ENCODE peak calls at places on chromosome 16, in eight cellular contexts. One of them, this sample, is unnamed.

GRCh38 chr16:68332411-68333121 is 21.7 kb downstream of the PRMT7 start:
- DNase-seq in heart right ventricle: peak; percentile 52
- DNase-seq in gastrocnemius medialis: peak; percentile 26
- DNase-seq in HCT116: no peak
- DNase-seq in transverse colon: peak; percentile 37
- DNase-seq in effector memory CD4-positive, alpha-beta T cell: no peak
- DNase-seq in endothelial cell of umbilical vein: peak; percentile 98
- DNase-seq in body of pancreas: no peak
- DNase-seq in this sample: no peak

GRCh38 chr16:85556456-85557082 is 56.6 kb upstream of the GSE1 start:
- DNase-seq in heart right ventricle: peak; percentile 69
- DNase-seq in gastrocnemius medialis: no peak
- DNase-seq in HCT116: no peak
- DNase-seq in transverse colon: peak; percentile 72
- DNase-seq in effector memory CD4-positive, alpha-beta T cell: peak; percentile 33
- DNase-seq in endothelial cell of umbilical vein: no peak
- DNase-seq in body of pancreas: peak; percentile 65
- DNase-seq in this sample: no peak

GRCh38 chr16:3736116-3736515 is 18.8 kb upstream of the TRAP1 start:
- DNase-seq in heart right ventricle: no peak
- DNase-seq in gastrocnemius medialis: no peak
- DNase-seq in HCT116: no peak
- DNase-seq in transverse colon: no peak
- DNase-seq in effector memory CD4-positive, alpha-beta T cell: no peak
- DNase-seq in endothelial cell of umbilical vein: no peak
- DNase-seq in body of pancreas: no peak
- DNase-seq in this sample: no peak

GRCh38 chr16:30929167-30929566 is 5.8 kb downstream of the FBXL19 start:
- DNase-seq in heart right ventricle: no peak
- DNase-seq in gastrocnemius medialis: no peak
- DNase-seq in HCT116: no peak
- DNase-seq in transverse colon: no peak
- DNase-seq in effector memory CD4-positive, alpha-beta T cell: no peak
- DNase-seq in endothelial cell of umbilical vein: no peak
- DNase-seq in body of pancreas: no peak
- DNase-seq in this sample: no peak

GRCh38 chr16:68575082-68575481 is 36.0 kb downstream of the ZFP90 start:
- DNase-seq in heart right ventricle: no peak
- DNase-seq in gastrocnemius medialis: no peak
- DNase-seq in HCT116: no peak
- DNase-seq in transverse colon: no peak
- DNase-seq in effector memory CD4-positive, alpha-beta T cell: no peak
- DNase-seq in endothelial cell of umbilical vein: no peak
- DNase-seq in body of pancreas: no peak
- DNase-seq in this sample: no peak

GRCh38 chr16:19092653-19093410 is 20.9 kb upstream of the ITPRIPL2 start:
- DNase-seq in heart right ventricle: no peak
- DNase-seq in gastrocnemius medialis: no peak
- DNase-seq in HCT116: no peak
- DNase-seq in transverse colon: no peak
- DNase-seq in effector memory CD4-positive, alpha-beta T cell: no peak
- DNase-seq in endothelial cell of umbilical vein: no peak
- DNase-seq in body of pancreas: no peak
- DNase-seq in this sample: no peak

GRCh38 chr16:72963921-72964320 is 84.0 kb downstream of the ZFHX3 start:
- DNase-seq in heart right ventricle: no peak
- DNase-seq in gastrocnemius medialis: no peak
- DNase-seq in HCT116: no peak
- DNase-seq in transverse colon: no peak
- DNase-seq in effector memory CD4-positive, alpha-beta T cell: no peak
- DNase-seq in endothelial cell of umbilical vein: no peak
- DNase-seq in body of pancreas: no peak
- DNase-seq in this sample: no peak

GRCh38 chr16:19393226-19394074 is 24.2 kb upstream of the TMC5 start:
- DNase-seq in heart right ventricle: no peak
- DNase-seq in gastrocnemius medialis: no peak
- DNase-seq in HCT116: peak; percentile 89
- DNase-seq in transverse colon: peak; percentile 65
- DNase-seq in effector memory CD4-positive, alpha-beta T cell: no peak
- DNase-seq in endothelial cell of umbilical vein: peak; percentile 3
- DNase-seq in body of pancreas: no peak
- DNase-seq in this sample: no peak

GRCh38 chr16:19283637-19284036 is 1.9 kb upstream of the CLEC19A start:
- DNase-seq in heart right ventricle: no peak
- DNase-seq in gastrocnemius medialis: no peak
- DNase-seq in HCT116: no peak
- DNase-seq in transverse colon: no peak
- DNase-seq in effector memory CD4-positive, alpha-beta T cell: no peak
- DNase-seq in endothelial cell of umbilical vein: no peak
- DNase-seq in body of pancreas: no peak
- DNase-seq in this sample: no peak

GRCh38 chr16:11183035-11183812 is 72.8 kb downstream of the SOCS1 start:
- DNase-seq in heart right ventricle: no peak
- DNase-seq in gastrocnemius medialis: no peak
- DNase-seq in HCT116: no peak
- DNase-seq in transverse colon: peak; percentile 30
- DNase-seq in effector memory CD4-positive, alpha-beta T cell: no peak
- DNase-seq in endothelial cell of umbilical vein: no peak
- DNase-seq in body of pancreas: no peak
- DNase-seq in this sample: no peak

DNA sequence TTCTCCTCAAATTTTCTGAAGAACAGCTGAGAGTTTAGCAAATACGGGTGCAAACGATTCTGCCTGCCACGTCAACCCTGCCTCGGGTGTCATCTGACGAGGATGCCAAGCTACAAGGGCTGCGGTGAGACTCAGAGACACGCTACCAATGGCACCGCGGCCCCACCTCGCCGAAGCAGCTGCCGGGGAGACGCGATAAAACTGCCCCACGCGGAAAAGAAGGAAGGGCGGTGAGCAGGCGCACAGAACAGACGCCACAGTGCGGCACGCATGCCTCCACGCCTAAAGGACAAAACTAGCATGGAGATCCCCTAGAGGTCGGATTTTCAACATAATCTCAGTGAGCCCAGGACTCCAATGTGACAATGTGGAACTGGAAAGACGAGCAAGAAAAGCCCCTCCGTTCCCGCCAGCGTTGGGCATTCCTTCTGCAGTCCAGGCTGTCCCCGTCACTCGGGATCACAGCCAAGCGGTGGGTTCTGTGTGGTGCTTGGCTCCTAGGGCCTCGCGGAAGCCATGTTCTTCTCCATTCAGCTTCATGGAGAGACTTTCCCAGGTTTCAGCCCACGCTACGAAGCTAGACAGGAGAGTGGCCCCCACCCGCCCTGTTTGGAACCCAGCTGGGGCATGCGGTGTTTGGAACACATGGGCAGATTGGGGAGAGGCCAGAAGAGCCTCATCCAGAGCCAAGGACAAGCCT is 5.9 kb downstream of the LMF1 start:
- DNase-seq in heart right ventricle: no peak
- DNase-seq in gastrocnemius medialis: no peak
- DNase-seq in HCT116: no peak
- DNase-seq in transverse colon: peak; percentile 36
- DNase-seq in effector memory CD4-positive, alpha-beta T cell: peak; percentile 64
- DNase-seq in endothelial cell of umbilical vein: no peak
- DNase-seq in body of pancreas: peak; percentile 9
- DNase-seq in this sample: no peak
- H3K4me3 ChIP-seq in heart right ventricle: no peak overlapping the region
- H3K4me3 ChIP-seq in gastrocnemius medialis: no peak overlapping the region
- H3K4me3 ChIP-seq in HCT116: no peak overlapping the region
- H3K4me3 ChIP-seq in transverse colon: peak overlapping the region; percentile 24
- H3K4me3 ChIP-seq in effector memory CD4-positive, alpha-beta T cell: peak overlapping the region; percentile 6
- H3K4me3 ChIP-seq in endothelial cell of umbilical vein: no peak overlapping the region
- H3K4me3 ChIP-seq in body of pancreas: no peak overlapping the region
- H3K4me3 ChIP-seq in this sample: no peak overlapping the region

GRCh38 chr16:35637683-35638082 is 2178.3 kb downstream of the TP53TG3F start:
- DNase-seq in heart right ventricle: no peak
- DNase-seq in gastrocnemius medialis: no peak
- DNase-seq in HCT116: no peak
- DNase-seq in transverse colon: no peak
- DNase-seq in effector memory CD4-positive, alpha-beta T cell: no peak
- DNase-seq in endothelial cell of umbilical vein: no peak
- DNase-seq in body of pancreas: no peak
- DNase-seq in this sample: no peak

GRCh38 chr16:35636831-35637230 is 2177.4 kb downstream of the TP53TG3F start:
- DNase-seq in heart right ventricle: no peak
- DNase-seq in gastrocnemius medialis: no peak
- DNase-seq in HCT116: no peak
- DNase-seq in transverse colon: no peak
- DNase-seq in effector memory CD4-positive, alpha-beta T cell: no peak
- DNase-seq in endothelial cell of umbilical vein: no peak
- DNase-seq in body of pancreas: no peak
- DNase-seq in this sample: no peak

GRCh38 chr16:35642322-35642835 is 2183.0 kb downstream of the TP53TG3F start:
- DNase-seq in heart right ventricle: no peak
- DNase-seq in gastrocnemius medialis: no peak
- DNase-seq in HCT116: no peak
- DNase-seq in transverse colon: no peak
- DNase-seq in effector memory CD4-positive, alpha-beta T cell: no peak
- DNase-seq in endothelial cell of umbilical vein: no peak
- DNase-seq in body of pancreas: no peak
- DNase-seq in this sample: no peak

DNA sequence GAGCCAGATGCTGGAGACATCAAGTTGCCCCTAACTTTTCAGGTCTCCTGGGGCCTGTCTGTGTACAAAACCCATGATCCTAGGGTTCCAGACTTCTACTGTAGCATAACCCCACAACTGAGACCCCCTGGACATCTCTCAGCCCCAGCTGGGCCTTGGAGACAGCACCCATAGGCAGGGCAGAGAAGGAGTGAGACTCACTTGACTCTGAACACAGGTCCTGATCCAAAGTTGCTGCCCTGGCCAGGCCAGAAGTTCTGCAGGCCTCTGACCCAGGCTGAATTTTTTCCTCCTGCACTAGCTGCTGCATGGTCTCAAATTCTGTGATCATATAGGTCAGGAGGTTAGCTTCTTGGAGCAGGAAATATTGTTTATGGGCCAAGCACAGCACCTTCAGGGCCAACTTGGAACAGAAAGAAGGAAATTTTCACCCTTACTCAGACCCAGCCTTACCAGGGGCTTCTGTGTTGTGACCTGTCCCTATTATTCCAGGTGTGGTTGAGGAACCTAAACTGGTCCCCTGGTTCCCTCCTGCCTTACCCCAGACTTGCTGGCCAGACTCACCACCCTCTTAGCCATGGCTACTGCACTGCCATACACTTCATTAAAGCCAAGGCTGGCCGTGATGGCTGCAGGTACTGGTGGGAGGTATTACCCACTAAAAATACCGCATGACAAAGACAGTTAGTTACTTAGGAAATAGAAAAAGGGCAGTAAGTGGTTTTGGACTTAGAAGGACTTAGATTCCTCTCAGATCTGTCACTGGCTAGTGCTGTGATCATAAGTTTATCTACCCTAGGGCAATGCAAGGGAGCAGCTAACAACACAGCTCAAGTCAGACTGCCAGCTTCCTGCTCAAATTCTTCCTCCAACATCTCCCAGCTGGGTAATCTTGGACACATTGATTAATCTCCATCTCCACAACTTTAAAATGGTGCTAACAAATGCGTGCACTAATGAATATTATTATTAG is 2180.1 kb downstream of the TP53TG3F start:
- DNase-seq in heart right ventricle: no peak
- DNase-seq in gastrocnemius medialis: no peak
- DNase-seq in HCT116: no peak
- DNase-seq in transverse colon: no peak
- DNase-seq in effector memory CD4-positive, alpha-beta T cell: no peak
- DNase-seq in endothelial cell of umbilical vein: no peak
- DNase-seq in body of pancreas: no peak
- DNase-seq in this sample: no peak
- H3K9me3 ChIP-seq in heart right ventricle: no peaks in the 10 kb centered on the region
- H3K9me3 ChIP-seq in gastrocnemius medialis: no peaks in the 10 kb centered on the region
- H3K9me3 ChIP-seq in HCT116: no peaks in the 10 kb centered on the region
- H3K9me3 ChIP-seq in transverse colon: no peaks in the 10 kb centered on the region
- H3K9me3 ChIP-seq in effector memory CD4-positive, alpha-beta T cell: peaks cover 8% of the 10 kb centered on the region
- H3K9me3 ChIP-seq in endothelial cell of umbilical vein: no peaks in the 10 kb centered on the region
- H3K9me3 ChIP-seq in body of pancreas: no peaks in the 10 kb centered on the region
- H3K9me3 ChIP-seq in this sample: no peaks in the 10 kb centered on the region

DNA sequence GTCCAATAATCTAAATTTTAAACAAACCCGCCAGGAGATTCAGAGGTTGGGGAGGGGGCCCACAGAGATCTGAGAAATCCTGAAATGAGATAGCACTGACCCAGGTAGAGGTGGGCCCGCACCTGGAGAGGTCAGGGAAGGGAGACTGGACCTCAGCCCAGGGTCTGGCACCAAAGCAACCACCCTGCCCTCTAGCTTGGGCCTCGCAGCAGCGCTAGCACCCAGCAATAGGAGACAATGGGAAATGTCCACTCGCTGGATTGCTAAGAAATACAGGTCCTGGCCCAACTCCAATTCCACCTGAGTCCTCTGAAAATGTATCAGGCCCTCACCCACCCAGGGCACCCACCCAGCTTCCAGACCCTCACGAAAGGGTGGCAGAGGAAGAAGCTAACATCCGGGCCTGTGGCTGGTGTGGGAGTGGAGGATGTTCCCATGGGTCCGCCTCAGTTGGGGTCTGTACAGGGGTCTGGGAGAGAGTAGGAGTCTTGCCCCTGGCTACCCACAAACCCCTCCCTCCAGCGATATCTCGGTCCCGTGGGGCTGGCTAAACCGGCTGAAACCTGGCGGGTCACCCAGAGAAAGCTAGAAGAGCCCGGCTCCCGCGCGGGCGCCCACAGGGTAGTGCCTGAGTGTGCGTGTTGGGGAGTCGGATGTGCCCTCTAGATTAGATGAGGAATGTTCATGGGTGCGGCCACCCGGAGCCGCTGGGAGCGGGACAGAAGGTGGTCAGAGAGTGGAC is 1.1 kb downstream of the PLLP start:
- DNase-seq in heart right ventricle: no peak
- DNase-seq in gastrocnemius medialis: no peak
- DNase-seq in HCT116: no peak
- DNase-seq in transverse colon: no peak
- DNase-seq in effector memory CD4-positive, alpha-beta T cell: no peak
- DNase-seq in endothelial cell of umbilical vein: no peak
- DNase-seq in body of pancreas: peak; percentile 51
- DNase-seq in this sample: no peak
- H3K4me3 ChIP-seq in heart right ventricle: peak overlapping the region; percentile 57
- H3K4me3 ChIP-seq in gastrocnemius medialis: peak overlapping the region; percentile 57
- H3K4me3 ChIP-seq in HCT116: no peak overlapping the region
- H3K4me3 ChIP-seq in transverse colon: peak overlapping the region; percentile 51
- H3K4me3 ChIP-seq in effector memory CD4-positive, alpha-beta T cell: peak overlapping the region; percentile 58
- H3K4me3 ChIP-seq in endothelial cell of umbilical vein: no peak overlapping the region
- H3K4me3 ChIP-seq in body of pancreas: peak overlapping the region; percentile 80
- H3K4me3 ChIP-seq in this sample: no peak overlapping the region

DNA sequence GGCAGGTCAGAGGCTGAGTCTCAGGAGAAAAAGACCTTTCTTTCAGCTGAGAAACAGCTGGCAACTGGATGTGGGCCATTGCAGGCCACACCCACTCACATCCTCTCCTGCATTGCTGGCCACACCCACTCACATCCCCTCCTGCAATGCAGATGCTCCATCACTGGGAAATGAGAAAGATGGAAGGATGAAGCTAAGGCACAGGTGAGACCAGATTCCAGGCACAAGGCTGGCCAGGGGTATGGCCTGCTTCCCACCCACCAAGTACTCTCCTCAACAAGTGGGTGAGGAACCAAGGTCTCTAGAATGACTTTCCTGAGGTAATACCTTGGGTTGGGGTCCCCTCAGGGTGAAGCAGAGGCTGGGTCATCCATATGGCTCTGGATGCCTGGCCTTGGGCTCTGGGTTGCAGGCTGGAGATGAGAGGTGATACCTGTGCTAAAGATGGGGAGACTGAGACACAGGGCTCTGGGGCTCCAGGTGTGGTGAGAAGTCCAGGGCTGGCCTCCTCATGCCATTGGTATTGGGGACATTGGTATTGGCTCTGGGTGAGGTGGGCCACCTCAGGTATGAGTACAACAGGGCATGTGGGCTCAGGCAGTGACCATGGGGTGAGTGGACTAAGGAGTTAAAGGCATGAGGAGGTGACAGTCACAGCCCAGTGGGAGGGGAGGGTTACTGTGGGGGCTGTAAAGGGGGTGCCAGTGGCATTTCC is 1726.8 kb downstream of the TP53TG3F start:
- DNase-seq in heart right ventricle: no peak
- DNase-seq in gastrocnemius medialis: no peak
- DNase-seq in HCT116: no peak
- DNase-seq in transverse colon: no peak
- DNase-seq in effector memory CD4-positive, alpha-beta T cell: no peak
- DNase-seq in endothelial cell of umbilical vein: no peak
- DNase-seq in body of pancreas: no peak
- DNase-seq in this sample: no peak
- H3K9me3 ChIP-seq in heart right ventricle: no peaks in the 10 kb centered on the region
- H3K9me3 ChIP-seq in gastrocnemius medialis: no peaks in the 10 kb centered on the region
- H3K9me3 ChIP-seq in HCT116: peaks cover 23% of the 10 kb centered on the region
- H3K9me3 ChIP-seq in transverse colon: no peaks in the 10 kb centered on the region
- H3K9me3 ChIP-seq in effector memory CD4-positive, alpha-beta T cell: peaks cover 4% of the 10 kb centered on the region
- H3K9me3 ChIP-seq in endothelial cell of umbilical vein: peaks cover 6% of the 10 kb centered on the region
- H3K9me3 ChIP-seq in body of pancreas: no peaks in the 10 kb centered on the region
- H3K9me3 ChIP-seq in this sample: no peaks in the 10 kb centered on the region